ENCODE peak calls at places on chromosomes 13 and 19, in seven cellular contexts. H is AG10803, L is transverse colon, K is dorsolateral prefrontal cortex, I is body of pancreas, V is breast epithelium, S is mucosa of descending colon. M is an unnamed sample.

GRCh38 chr13:70571221-70571620 is 463.0 kb upstream of the KLHL1 start:
- DNase-seq in H (no peak), L (no peak), K (no peak), I (no peak), V (no peak), S (no peak), M (no peak)

GRCh38 chr13:20360835-20361412 is 128.8 kb upstream of the GJB6 start:
- DNase-seq in H (no peak), L (no peak), K (no peak), I (no peak), V (no peak), S (no peak), M (no peak)

GRCh38 chr19:1074512-1075283 is 7.7 kb downstream of the ARHGAP45 start:
- DNase-seq in H (no peak), L (peak), K (peak), I (peak), V (peak), S (peak), M (no peak)

GRCh38 chr19:36987091-36987490 is 71.0 kb downstream of the ZNF568 start:
- DNase-seq in H (no peak), L (no peak), K (no peak), I (no peak), V (no peak), S (no peak), M (no peak)

GRCh38 chr13:23558675-23559536 is 11.3 kb upstream of the TNFRSF19 start:
- DNase-seq in H (peak), L (no peak), K (no peak), I (peak), V (no peak), S (no peak), M (peak)

GRCh38 chr19:17796838-17797168 is 1.9 kb downstream of the B3GNT3 start:
- DNase-seq in H (no peak), L (no peak), K (no peak), I (no peak), V (no peak), S (no peak), M (no peak)

GRCh38 chr13:24997367-24997967 is 98.5 kb upstream of the PABPC3 start:
- DNase-seq in H (peak), L (no peak), K (no peak), I (no peak), V (no peak), S (no peak), M (peak)

GRCh38 chr13:29465741-29466293 is 129.7 kb downstream of the SLC7A1 start:
- DNase-seq in H (peak), L (no peak), K (no peak), I (peak), V (no peak), S (no peak), M (peak)

GRCh38 chr19:435707-436412 is 25.0 kb downstream of the SHC2 start:
- DNase-seq in H (no peak), L (no peak), K (peak), I (no peak), V (no peak), S (no peak), M (no peak)

GRCh38 chr19:43464089-43464775 is 1.2 kb downstream of the LYPD3 start:
- DNase-seq in H (no peak), L (peak), K (peak), I (peak), V (peak), S (peak), M (no peak)

GRCh38 chr13:77781804-77782203 is 84.3 kb downstream of the SLAIN1 start:
- DNase-seq in H (no peak), L (no peak), K (no peak), I (no peak), V (no peak), S (no peak), M (no peak)

DNA sequence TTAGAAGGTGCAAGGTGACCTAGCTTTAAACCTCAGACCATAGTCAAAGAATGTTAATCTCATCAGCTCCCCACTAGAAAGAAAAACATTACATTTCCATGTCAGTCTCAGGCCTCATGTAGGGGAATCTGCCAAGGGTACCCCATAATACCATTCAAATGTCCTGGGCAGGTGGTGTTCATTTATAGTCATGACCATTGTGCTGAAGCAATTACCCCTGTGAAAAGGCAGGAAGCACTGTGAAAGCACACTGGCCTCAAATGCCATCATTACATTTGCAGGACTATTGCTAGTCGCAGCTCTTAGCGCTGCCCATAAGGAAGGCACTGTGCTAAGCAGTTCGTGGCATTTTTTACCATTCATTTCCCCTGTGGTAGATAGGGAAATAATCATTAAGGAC is 109.0 kb downstream of the LHFPL6 start:
- DNase-seq in H (no peak), L (no peak), K (no peak), I (no peak), V (no peak), S (no peak), M (no peak)
- TF ChIP-seq CTCF in H (no peak), L (no peak), K (no peak), I (no peak), V (no peak), S (no peak), M (no peak)

GRCh38 chr19:47344425-47344824 is 4.7 kb upstream of the DHX34 start:
- DNase-seq in H (no peak), L (no peak), K (no peak), I (no peak), V (no peak), S (no peak), M (no peak)
- H3K4me3 ChIP-seq in H (no peak), L (no peak), K (no peak), I (no peak), V (no peak), S (no peak), M (no peak)

GRCh38 chr13:40749327-40749726 is 21.7 kb downstream of the MRPS31 start:
- DNase-seq in H (no peak), L (no peak), K (no peak), I (no peak), V (no peak), S (no peak), M (peak)
- TF ChIP-seq CTCF in H (no peak), L (peak), K (peak), I (no peak), V (no peak), S (no peak), M (peak)

GRCh38 chr13:51636349-51636890 is 52.2 kb downstream of the WDFY2 start:
- DNase-seq in H (no peak), L (no peak), K (no peak), I (peak), V (no peak), S (no peak), M (no peak)

GRCh38 chr13:51635137-51635878 is 51.0 kb downstream of the WDFY2 start:
- DNase-seq in H (no peak), L (no peak), K (no peak), I (no peak), V (no peak), S (no peak), M (no peak)

GRCh38 chr13:51638497-51638871 is 54.2 kb downstream of the WDFY2 start:
- DNase-seq in H (peak), L (no peak), K (no peak), I (no peak), V (no peak), S (no peak), M (peak)

GRCh38 chr13:51639171-51639570 is 54.9 kb downstream of the WDFY2 start:
- DNase-seq in H (no peak), L (no peak), K (no peak), I (no peak), V (no peak), S (no peak), M (peak)

DNA sequence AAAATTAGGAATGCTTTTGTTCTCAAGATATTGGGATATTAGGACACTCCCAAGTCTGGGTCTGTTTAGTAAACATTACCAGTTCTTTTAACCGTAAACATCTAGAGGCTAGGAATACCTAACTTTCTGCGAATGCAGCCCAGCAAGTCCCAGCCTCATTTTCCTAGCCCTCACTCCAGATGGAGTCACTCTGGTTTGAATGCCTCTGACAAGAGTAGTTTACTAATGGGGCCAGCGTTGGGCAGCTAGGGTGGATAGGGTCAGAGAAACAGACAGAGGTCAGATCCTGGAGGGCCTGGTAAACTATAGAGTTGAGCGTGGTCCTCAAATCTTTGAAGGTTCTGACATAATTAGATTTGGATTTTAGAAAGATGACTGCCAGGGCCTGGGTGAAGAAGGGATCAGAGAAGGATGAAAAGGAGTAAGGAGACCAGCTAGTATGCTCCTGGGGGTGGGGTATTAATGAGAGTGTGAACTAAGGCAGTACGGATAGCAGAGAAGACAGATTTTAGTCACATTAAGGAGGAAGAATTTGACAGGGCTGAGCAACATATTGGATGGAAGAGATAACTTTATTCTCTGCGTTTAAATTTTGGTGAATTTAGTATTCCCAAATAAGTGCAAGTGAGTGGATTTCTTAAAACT is 53.7 kb downstream of the WDFY2 start:
- DNase-seq in H (no peak), L (no peak), K (no peak), I (no peak), V (no peak), S (no peak), M (no peak)
- H3K4me3 ChIP-seq in H (no peak), L (no peak), K (no peak), I (no peak), V (no peak), S (no peak), M (no peak)

GRCh38 chr13:67736646-67737420 is 506.7 kb upstream of the PCDH9 start:
- DNase-seq in H (peak), L (no peak), K (no peak), I (peak), V (no peak), S (no peak), M (peak)
- TF ChIP-seq CTCF in H (peak), L (peak), K (peak), I (no peak), V (no peak), S (no peak), M (no peak)

GRCh38 chr19:55091955-55092354 is 16.3 kb downstream of the EPS8L1 start:
- DNase-seq in H (no peak), L (no peak), K (no peak), I (no peak), V (no peak), S (peak), M (no peak)
- H3K4me3 ChIP-seq in H (no peak), L (no peak), K (no peak), I (no peak), V (no peak), S (no peak), M (no peak)

GRCh38 chr19:57813919-57814504 is 701 bp downstream of the ZNF552 start:
- DNase-seq in H (peak), L (peak), K (no peak), I (no peak), V (peak), S (no peak), M (no peak)

GRCh38 chr19:57812201-57812600 is 2.5 kb downstream of the ZNF552 start:
- DNase-seq in H (no peak), L (no peak), K (no peak), I (no peak), V (no peak), S (no peak), M (no peak)

GRCh38 chr19:57815247-57816075 is 748 bp upstream of the ZNF552 start:
- DNase-seq in H (no peak), L (no peak), K (no peak), I (peak), V (no peak), S (peak), M (no peak)

GRCh38 chr19:57816652-57817051 is 1.9 kb upstream of the ZNF552 start:
- DNase-seq in H (no peak), L (no peak), K (no peak), I (peak), V (no peak), S (no peak), M (no peak)

DNA sequence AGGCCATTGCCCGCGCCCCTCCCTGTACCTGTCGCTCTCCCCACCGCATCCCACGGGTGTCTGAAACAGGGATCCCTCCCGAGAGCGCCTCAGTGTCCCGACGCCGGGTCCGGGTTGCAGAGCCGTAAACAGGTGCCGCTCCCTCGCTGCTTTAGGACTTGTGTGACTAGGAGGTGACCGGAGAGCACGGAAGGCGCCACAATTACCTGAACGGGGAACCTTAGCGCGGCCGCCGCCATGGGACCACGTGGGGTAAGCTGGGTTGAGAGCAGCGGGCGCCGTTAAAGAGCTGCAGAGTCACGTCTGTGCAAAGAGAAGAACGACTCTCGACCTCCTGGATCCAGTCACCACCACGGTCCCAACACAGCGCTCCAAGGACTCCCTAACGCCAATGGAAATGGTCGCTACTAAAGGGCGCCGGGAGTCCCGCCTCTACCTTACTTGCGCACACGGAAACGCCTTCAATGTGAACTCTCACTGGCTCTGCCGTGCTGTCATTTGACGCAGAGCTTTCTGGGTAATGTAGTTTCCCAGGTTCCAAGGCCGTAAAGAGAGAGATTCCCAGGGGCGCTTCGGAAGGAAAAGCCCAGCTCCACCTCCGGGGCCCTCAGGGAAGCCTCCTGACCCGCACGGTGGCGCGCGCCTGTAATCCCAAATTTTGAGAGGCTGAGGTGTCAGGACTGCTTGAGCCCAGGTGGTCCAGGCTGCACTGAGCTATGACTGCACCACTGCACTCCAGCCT is at the start of gene ZNF552:
- DNase-seq in H (peak), L (peak), K (peak), I (peak), V (peak), S (peak), M (peak)
- TF ChIP-seq CTCF in H (no peak), L (no peak), K (peak), I (no peak), V (no peak), S (no peak), M (no peak)